ENCODE peak calls at places on chromosomes 5 and 9, in nine cellular contexts. L is GM10248; W is IMR-90; F is NCI-H2029 treated with DMSO at 0.1 percent for 48 hours; E is GM12865; P is stimulated activated CD4-positive, alpha-beta T cell treated with anti-CD3 and anti-CD28 coated beads, Interleukin-2, amount 100 ng/mL, for 24 hours; S is Ammon's horn; B is NCI-H1417; Q is tibial nerve. J is an unnamed sample.

GRCh38 chr5:134397196-134397595 is 14.5 kb downstream of the CDKN2AIPNL start:
- DNase-seq in L (no peak), Q (no peak), S (no peak), B (no peak), P (no peak), F (no peak), W (no peak), E (no peak), J (no peak)

GRCh38 chr5:157464518-157465171 is 4.6 kb downstream of the NIPAL4 start:
- DNase-seq in B (no peak), L (peak), W (peak), E (peak), F (no peak), Q (peak), P (peak), S (no peak), J (peak)

GRCh38 chr5:131867524-131867923 is 70.7 kb upstream of the FNIP1 start:
- DNase-seq in F (no peak), Q (no peak), E (no peak), W (no peak), B (no peak), P (no peak), S (no peak), L (no peak), J (no peak)

GRCh38 chr9:112020680-112021596 is 124.3 kb downstream of the UGCG start:
- DNase-seq in B (no peak), E (peak), W (peak), Q (no peak), P (no peak), S (no peak), F (no peak), L (peak), J (no peak)

GRCh38 chr9:86732514-86732913 is 214.8 kb downstream of the GAS1 start:
- DNase-seq in P (no peak), F (no peak), L (no peak), E (no peak), Q (peak), B (no peak), W (peak), S (peak), J (no peak)

GRCh38 chr9:16752615-16753014 is 117.9 kb downstream of the BNC2 start:
- DNase-seq in F (no peak), L (no peak), W (no peak), E (no peak), S (no peak), P (no peak), B (no peak), Q (no peak), J (no peak)

GRCh38 chr9:127786773-127787123 is 914 bp downstream of the CDK9 start:
- DNase-seq in P (no peak), S (no peak), Q (no peak), B (no peak), L (no peak), W (no peak), F (no peak), E (no peak), J (no peak)

GRCh38 chr5:169219351-169219750 is 81.6 kb downstream of the SLIT3 start:
- DNase-seq in W (no peak), Q (no peak), L (no peak), S (no peak), B (no peak), P (no peak), E (no peak), F (no peak), J (no peak)

GRCh38 chr9:134063088-134063875 is 4.5 kb downstream of the BRD3 start:
- DNase-seq in W (no peak), P (no peak), L (no peak), E (no peak), F (no peak), S (no peak), Q (no peak), B (no peak), J (no peak)

GRCh38 chr5:32760091-32760509 is 49.0 kb downstream of the NPR3 start:
- DNase-seq in F (no peak), W (peak), B (no peak), S (no peak), L (no peak), Q (no peak), E (no peak), P (no peak), J (no peak)

GRCh38 chr5:134245101-134245604 is 19.3 kb upstream of the PPP2CA start:
- DNase-seq in L (no peak), B (peak), E (no peak), P (no peak), Q (no peak), W (peak), S (peak), F (no peak), J (no peak)

GRCh38 chr5:78475370-78475769 is 115.0 kb downstream of the SCAMP1 start:
- DNase-seq in S (no peak), P (no peak), L (no peak), E (no peak), F (no peak), Q (no peak), W (no peak), B (no peak), J (no peak)

GRCh38 chr9:91426123-91426745 is 2.6 kb upstream of the NFIL3 start:
- DNase-seq in P (no peak), B (peak), L (peak), S (peak), E (peak), F (no peak), W (peak), Q (peak), J (no peak)

GRCh38 chr9:128568470-128569083 is 16.2 kb downstream of the SPTAN1 start:
- DNase-seq in B (no peak), W (peak), E (no peak), S (no peak), Q (no peak), L (no peak), P (no peak), F (peak), J (no peak)

GRCh38 chr5:148820778-148821395 is 5.5 kb upstream of the ADRB2 start:
- DNase-seq in L (no peak), F (no peak), S (no peak), Q (peak), E (peak), W (peak), P (no peak), B (peak), J (no peak)

GRCh38 chr9:109143881-109144562 is 23.0 kb downstream of the FRRS1L start:
- DNase-seq in L (peak), Q (no peak), W (peak), F (no peak), S (no peak), E (peak), B (no peak), P (no peak), J (no peak)

GRCh38 chr9:4573634-4574391 is 83.5 kb downstream of the SLC1A1 start:
- DNase-seq in F (no peak), B (peak), P (no peak), S (peak), W (no peak), E (no peak), L (no peak), Q (no peak), J (no peak)

GRCh38 chr9:104075801-104076753 is 18.0 kb upstream of the SMC2 start:
- DNase-seq in P (no peak), B (no peak), F (no peak), L (no peak), W (peak), Q (no peak), E (no peak), S (no peak), J (no peak)

GRCh38 chr5:105015098-105015497 is 1452.5 kb upstream of the NUDT12 start:
- DNase-seq in L (no peak), Q (no peak), E (no peak), W (no peak), F (no peak), P (no peak), B (no peak), S (no peak), J (no peak)

GRCh38 chr5:21391506-21391905 is 1403.5 kb upstream of the CDH18 start:
- DNase-seq in P (no peak), S (no peak), B (no peak), W (peak), F (no peak), E (no peak), Q (no peak), L (no peak), J (no peak)

GRCh38 chr9:98146101-98146991 is 27.3 kb upstream of the TRIM14 start:
- DNase-seq in B (peak), F (peak), E (peak), Q (no peak), P (no peak), W (peak), S (no peak), L (peak), J (no peak)

GRCh38 chr5:137220523-137220927 is 278.6 kb downstream of the SPOCK1 start:
- DNase-seq in S (peak), P (no peak), B (peak), F (peak), Q (no peak), E (peak), L (peak), W (peak), J (no peak)

GRCh38 chr5:34791761-34792244 is 47.2 kb upstream of the TTC23L start:
- DNase-seq in F (no peak), Q (no peak), L (no peak), E (no peak), B (no peak), P (no peak), W (peak), S (no peak), J (no peak)

GRCh38 chr5:321233-321725 is at the start of gene AHRR:
- DNase-seq in F (no peak), E (peak), B (peak), S (no peak), W (peak), Q (no peak), P (peak), L (peak), J (no peak)

GRCh38 chr5:139495644-139496435 is 13.3 kb upstream of the STING1 start:
- DNase-seq in S (no peak), L (no peak), E (no peak), Q (no peak), F (no peak), P (no peak), W (peak), B (no peak), J (no peak)

GRCh38 chr9:110183208-110184145 is 24.5 kb downstream of the C9orf152 start:
- DNase-seq in W (peak), Q (peak), E (peak), P (peak), L (peak), F (peak), S (peak), B (peak), J (no peak)

GRCh38 chr5:1731091-1731639 is 68.5 kb downstream of the MRPL36 start:
- DNase-seq in W (no peak), L (no peak), S (no peak), F (no peak), E (no peak), P (no peak), Q (no peak), B (no peak), J (no peak)

GRCh38 chr5:67246546-67246945 is 49.9 kb upstream of the CD180 start:
- DNase-seq in Q (no peak), S (no peak), F (no peak), L (no peak), E (no peak), B (peak), P (no peak), W (no peak), J (no peak)

GRCh38 chr9:82604947-82605656 is 457.8 kb downstream of the RASEF start:
- DNase-seq in E (no peak), P (no peak), W (peak), Q (peak), B (peak), F (peak), S (no peak), L (no peak), J (no peak)

GRCh38 chr5:14935341-14935740 is 63.8 kb upstream of the ANKH start:
- DNase-seq in F (no peak), Q (no peak), S (no peak), P (no peak), L (no peak), B (no peak), E (no peak), W (no peak), J (no peak)

J was measured in omental fat pad.